ENCODE peak calls at places on chromosomes 11 and 22, in seven cellular contexts. G is tibial artery, V is glutamatergic neuron, X is lung microvascular endothelial cell, B is NCI-H1092 treated with DMSO at 0.1 percent for 48 hours, C is H1, L is SHP77 treated with DMSO at 0.1 percent for 48 hours. I is an unnamed sample.

GRCh38 chr11:20364412-20364792 is 888 bp downstream of the HTATIP2 start:
- DNase-seq in G (no peak), C (no peak), X (no peak), B (no peak), V (no peak), L (no peak), I (peak; percentile 9)

GRCh38 chr11:103024086-103024485 is 67.9 kb downstream of the DCUN1D5 start:
- DNase-seq in B (no peak), L (no peak), X (no peak), G (no peak), V (no peak), C (no peak), I (no peak)

GRCh38 chr11:15793032-15793996 is 563.0 kb downstream of the SOX6 start:
- DNase-seq in X (no peak), G (no peak), C (no peak), B (no peak), L (no peak), V (no peak), I (no peak)

GRCh38 chr11:18168372-18168771 is 4.3 kb upstream of the MRGPRX4 start:
- DNase-seq in B (no peak), C (no peak), V (no peak), L (no peak), G (no peak), X (no peak), I (no peak)

GRCh38 chr11:17015639-17016125 is 1.5 kb upstream of the PLEKHA7 start:
- DNase-seq in B (no peak), C (no peak), L (no peak), V (peak; percentile 19), X (no peak), G (no peak), I (no peak)

GRCh38 chr22:42704896-42705295 is 15.8 kb downstream of the A4GALT start:
- DNase-seq in X (peak; percentile 59), B (no peak), V (no peak), C (no peak), G (no peak), L (no peak), I (no peak)

GRCh38 chr11:1927151-1928037 is 7.9 kb downstream of the TNNT3 start:
- DNase-seq in G (no peak), B (no peak), X (no peak), C (no peak), L (no peak), V (no peak), I (no peak)

GRCh38 chr22:46010177-46010867 is 33.4 kb upstream of the WNT7B start:
- DNase-seq in X (no peak), B (no peak), L (peak; percentile 28), G (no peak), C (no peak), V (no peak), I (no peak)

GRCh38 chr22:28381427-28382167 is 298.0 kb downstream of the TTC28 start:
- DNase-seq in G (no peak), X (no peak), V (no peak), C (no peak), L (no peak), B (no peak), I (no peak)

GRCh38 chr11:63871962-63872832 is 33.3 kb downstream of the MARK2 start:
- DNase-seq in V (peak; percentile 62), C (no peak), X (peak; percentile 87), B (peak; percentile 49), L (peak; percentile 8), G (peak; percentile 90), I (peak; percentile 41)

GRCh38 chr11:10602366-10602765 is 33.9 kb upstream of the LYVE1 start:
- DNase-seq in C (no peak), B (no peak), X (no peak), G (no peak), V (no peak), L (no peak), I (no peak)

GRCh38 chr22:24350627-24351026 is 76.8 kb upstream of the ADORA2A start:
- DNase-seq in C (no peak), L (no peak), G (no peak), B (no peak), V (no peak), X (no peak), I (no peak)

GRCh38 chr11:118697346-118697745 is 17.9 kb upstream of the TREH start:
- DNase-seq in X (no peak), L (no peak), B (no peak), G (no peak), C (no peak), V (no peak), I (no peak)

GRCh38 chr11:113644605-113645004 is 61.5 kb downstream of the TMPRSS5 start:
- DNase-seq in B (no peak), C (no peak), X (no peak), V (no peak), G (no peak), L (no peak), I (no peak)

GRCh38 chr11:69285766-69286165 is 8.2 kb upstream of the MYEOV start:
- DNase-seq in X (no peak), B (no peak), G (no peak), L (no peak), C (no peak), V (no peak), I (no peak)

GRCh38 chr11:74037309-74037708 is 28.4 kb upstream of the UCP3 start:
- DNase-seq in X (no peak), V (no peak), L (no peak), G (no peak), B (no peak), C (no peak), I (no peak)

GRCh38 chr11:85955531-85955930 is 100.3 kb downstream of the CCDC83 start:
- DNase-seq in L (no peak), G (no peak), X (no peak), C (no peak), V (no peak), B (no peak), I (no peak)

GRCh38 chr11:70699294-70700221 is 301.2 kb downstream of the CTTN start:
- DNase-seq in X (peak; percentile 24), B (no peak), V (no peak), G (no peak), C (no peak), L (no peak), I (no peak)

GRCh38 chr22:45149671-45150070 is 14.1 kb upstream of the NUP50 start:
- DNase-seq in C (no peak), G (no peak), V (no peak), L (no peak), B (no peak), X (no peak), I (no peak)

GRCh38 chr22:35866646-35867045 is 149.0 kb downstream of the APOL5 start:
- DNase-seq in G (no peak), C (no peak), V (no peak), X (no peak), L (no peak), B (no peak), I (no peak)

GRCh38 chr11:92380882-92381281 is 156.3 kb downstream of the FAT3 start:
- DNase-seq in G (no peak), C (no peak), L (no peak), X (no peak), V (no peak), B (no peak), I (no peak)

GRCh38 chr11:14636119-14636518 is 7.5 kb upstream of the PDE3B start:
- DNase-seq in B (no peak), G (no peak), L (no peak), V (no peak), X (no peak), C (no peak), I (no peak)

GRCh38 chr11:118694771-118695170 is 15.3 kb upstream of the TREH start:
- DNase-seq in C (no peak), L (no peak), B (no peak), G (no peak), X (no peak), V (no peak), I (no peak)

GRCh38 chr11:8059571-8060011 is 21.4 kb upstream of the TUB start:
- DNase-seq in X (no peak), V (no peak), C (no peak), B (no peak), G (peak; percentile 19), L (no peak), I (no peak)

GRCh38 chr11:8839306-8839956 is 71.6 kb upstream of the AKIP1 start:
- DNase-seq in L (no peak), G (no peak), B (no peak), C (peak; percentile 45), X (no peak), V (no peak), I (no peak)

GRCh38 chr22:42164901-42165300 is 34.3 kb upstream of the CYP2D6 start:
- DNase-seq in X (no peak), L (no peak), B (no peak), V (no peak), G (no peak), C (no peak), I (no peak)

GRCh38 chr11:62593434-62594044 is 2.2 kb upstream of the TUT1 start:
- DNase-seq in B (peak; percentile 27), L (peak; percentile 37), X (peak; percentile 73), C (peak; percentile 88), V (peak; percentile 79), G (peak; percentile 84), I (peak; percentile 63)

GRCh38 chr11:2166091-2166851 is 5.3 kb upstream of the INS start:
- DNase-seq in G (no peak), L (no peak), C (peak; percentile 90), B (peak; percentile 59), X (peak; percentile 33), V (peak; percentile 81), I (no peak)

GRCh38 chr11:65423516-65424199 is 1.1 kb downstream of the NEAT1 start:
- DNase-seq in V (no peak), L (no peak), X (no peak), B (no peak), G (peak; percentile 24), C (no peak), I (no peak)

GRCh38 chr22:43883012-43883661 is 8.7 kb downstream of the PNPLA5 start:
- DNase-seq in G (no peak), C (peak; percentile 84), X (peak; percentile 78), B (peak; percentile 29), L (peak; percentile 60), V (peak; percentile 62), I (peak; percentile 42)

GRCh38 chr11:117378966-117379865 is 51.6 kb downstream of the CEP164 start:
- DNase-seq in X (peak; percentile 82), V (no peak), B (no peak), C (no peak), L (no peak), G (no peak), I (no peak)

GRCh38 chr11:112958670-112959069 is 2.5 kb upstream of the NCAM1 start:
- DNase-seq in G (no peak), L (no peak), C (no peak), B (no peak), V (no peak), X (peak; percentile 14), I (no peak)

GRCh38 chr11:95762513-95762912 is 27.1 kb downstream of the FAM76B start:
- DNase-seq in L (no peak), B (no peak), X (no peak), V (no peak), G (no peak), C (no peak), I (no peak)

GRCh38 chr11:70490208-70490607 is 91.9 kb downstream of the CTTN start:
- DNase-seq in X (no peak), C (no peak), B (no peak), V (no peak), L (no peak), G (no peak), I (no peak)

GRCh38 chr11:96397863-96398262 is 8.1 kb downstream of the JRKL start:
- DNase-seq in C (no peak), B (no peak), G (no peak), L (no peak), X (no peak), V (no peak), I (no peak)

GRCh38 chr22:30226192-30226832 is 20.2 kb downstream of the LIF start:
- DNase-seq in X (no peak), G (no peak), B (no peak), L (no peak), C (no peak), V (no peak), I (no peak)

GRCh38 chr22:36227806-36228205 is 11.5 kb downstream of the APOL2 start:
- DNase-seq in C (no peak), X (no peak), V (no peak), L (no peak), G (no peak), B (no peak), I (no peak)